ENCODE peak calls at places on chromosomes 11 and 22, in ten cellular contexts. A is Karpas-422, E is OCI-LY7, B is hepatocyte, C is GM23338, I is IMR-90, K is fibroblast of lung, X is PC-3, P is MM.1S, M is HCT116. S is an unnamed sample.

GRCh38 chr11:67507242-67507890 is 596 bp downstream of the CDK2AP2 start:
- DNase-seq in A (peak), E (no peak), B (peak), C (peak), I (peak), K (peak), X (peak), P (peak), M (peak), S (no peak)

GRCh38 chr11:62842171-62842717 is 2.9 kb upstream of the WDR74 start:
- DNase-seq in A (peak), E (peak), B (peak), C (peak), I (no peak), K (peak), X (no peak), P (no peak), M (no peak), S (peak)

GRCh38 chr11:116851631-116852030 is 14.2 kb upstream of the APOA1 start:
- DNase-seq in A (no peak), E (no peak), B (no peak), C (no peak), I (no peak), K (peak), X (no peak), P (no peak), M (no peak), S (peak)

GRCh38 chr22:47006433-47006832 is 244.0 kb downstream of the TBC1D22A start:
- DNase-seq in A (no peak), E (no peak), B (no peak), C (no peak), I (no peak), K (no peak), X (no peak), P (no peak), M (no peak), S (no peak)

GRCh38 chr11:26753738-26754504 is 32.1 kb upstream of the SLC5A12 start:
- DNase-seq in A (peak), E (peak), B (peak), C (peak), I (peak), K (peak), X (peak), P (peak), M (peak), S (peak)

GRCh38 chr22:23376256-23376655 is 195.9 kb downstream of the BCR start:
- DNase-seq in A (peak), E (peak), B (peak), C (peak), I (no peak), K (no peak), X (peak), P (peak), M (peak), S (peak)

GRCh38 chr11:96567193-96567592 is 177.4 kb downstream of the JRKL start:
- DNase-seq in A (no peak), E (no peak), B (no peak), C (peak), I (no peak), K (no peak), X (no peak), P (peak), M (no peak), S (no peak)

GRCh38 chr11:65468874-65469333 is 29.9 kb upstream of the MALAT1 start:
- DNase-seq in A (peak), E (peak), B (peak), C (peak), I (no peak), K (peak), X (peak), P (peak), M (peak), S (peak)

GRCh38 chr11:117597083-117597482 is 199.9 kb downstream of the DSCAML1 start:
- DNase-seq in A (peak), E (peak), B (peak), C (peak), I (peak), K (peak), X (peak), P (peak), M (peak), S (peak)

GRCh38 chr11:107526197-107526596 is 39.3 kb downstream of the ALKBH8 start:
- DNase-seq in A (no peak), E (no peak), B (no peak), C (no peak), I (no peak), K (no peak), X (peak), P (no peak), M (no peak), S (no peak)

GRCh38 chr11:95011376-95011775 is 13.7 kb upstream of the KDM4E start:
- DNase-seq in A (no peak), E (no peak), B (no peak), C (no peak), I (no peak), K (no peak), X (no peak), P (no peak), M (no peak), S (no peak)

GRCh38 chr22:34814260-34814659 is 251.7 kb upstream of the ISX start:
- DNase-seq in A (no peak), E (no peak), B (peak), C (no peak), I (no peak), K (peak), X (no peak), P (no peak), M (no peak), S (no peak)

GRCh38 chr22:47292546-47293320 is 530.3 kb downstream of the TBC1D22A start:
- DNase-seq in A (no peak), E (no peak), B (no peak), C (no peak), I (no peak), K (no peak), X (no peak), P (no peak), M (no peak), S (no peak)

GRCh38 chr22:46964773-46965550 is 202.5 kb downstream of the TBC1D22A start:
- DNase-seq in A (no peak), E (no peak), B (no peak), C (peak), I (no peak), K (no peak), X (no peak), P (no peak), M (no peak), S (no peak)

GRCh38 chr22:20552450-20552894 is 45.1 kb downstream of the MED15 start:
- DNase-seq in A (no peak), E (no peak), B (peak), C (no peak), I (peak), K (no peak), X (no peak), P (no peak), M (no peak), S (no peak)

GRCh38 chr11:125593113-125593761 is 585 bp downstream of the STT3A start:
- DNase-seq in A (no peak), E (no peak), B (peak), C (peak), I (peak), K (peak), X (peak), P (peak), M (peak), S (no peak)

GRCh38 chr22:25139062-25139461 is 60.6 kb upstream of the CRYBB3 start:
- DNase-seq in A (no peak), E (no peak), B (peak), C (no peak), I (no peak), K (no peak), X (no peak), P (no peak), M (no peak), S (no peak)

GRCh38 chr11:65444314-65445051 is 21.9 kb downstream of the NEAT1 start:
- DNase-seq in A (peak), E (no peak), B (no peak), C (no peak), I (peak), K (no peak), X (peak), P (no peak), M (no peak), S (no peak)

GRCh38 chr11:72824811-72825505 is 10.7 kb downstream of the ATG16L2 start:
- DNase-seq in A (no peak), E (no peak), B (no peak), C (no peak), I (no peak), K (no peak), X (no peak), P (peak), M (no peak), S (no peak)

GRCh38 chr22:43643362-43643761 is 168.7 kb downstream of the EFCAB6 start:
- DNase-seq in A (no peak), E (no peak), B (peak), C (no peak), I (no peak), K (no peak), X (no peak), P (no peak), M (no peak), S (no peak)

GRCh38 chr11:131980199-131980598 is 609.8 kb downstream of the NTM start:
- DNase-seq in A (no peak), E (no peak), B (no peak), C (no peak), I (no peak), K (no peak), X (no peak), P (no peak), M (no peak), S (no peak)

GRCh38 chr11:106322111-106322510 is 244.6 kb downstream of the AASDHPPT start:
- DNase-seq in A (no peak), E (no peak), B (no peak), C (no peak), I (no peak), K (no peak), X (no peak), P (no peak), M (no peak), S (no peak)

GRCh38 chr22:30408388-30409101 is 11.7 kb downstream of the SEC14L2 start:
- DNase-seq in A (no peak), E (no peak), B (no peak), C (no peak), I (peak), K (peak), X (peak), P (no peak), M (no peak), S (no peak)

GRCh38 chr22:36397081-36397766 is 9.5 kb upstream of the MYH9 start:
- DNase-seq in A (no peak), E (no peak), B (peak), C (peak), I (peak), K (peak), X (peak), P (no peak), M (no peak), S (no peak)

GRCh38 chr11:112835556-112835955 is 125.7 kb upstream of the NCAM1 start:
- DNase-seq in A (no peak), E (no peak), B (no peak), C (no peak), I (no peak), K (no peak), X (no peak), P (no peak), M (no peak), S (no peak)

GRCh38 chr11:111324277-111324720 is 26.0 kb downstream of the POU2AF3 start:
- DNase-seq in A (no peak), E (no peak), B (no peak), C (no peak), I (peak), K (peak), X (peak), P (no peak), M (no peak), S (no peak)

GRCh38 chr11:119501777-119502405 is 78.9 kb upstream of the THY1 start:
- DNase-seq in A (no peak), E (no peak), B (no peak), C (peak), I (no peak), K (no peak), X (no peak), P (no peak), M (no peak), S (no peak)

GRCh38 chr11:126225266-126225665 is 13.7 kb downstream of the FAM118B start:
- DNase-seq in A (no peak), E (no peak), B (no peak), C (no peak), I (no peak), K (no peak), X (no peak), P (no peak), M (no peak), S (no peak)

GRCh38 chr11:126891556-126892217 is 108.9 kb downstream of the KIRREL3 start:
- DNase-seq in A (no peak), E (no peak), B (no peak), C (no peak), I (no peak), K (peak), X (no peak), P (no peak), M (no peak), S (no peak)

DNA sequence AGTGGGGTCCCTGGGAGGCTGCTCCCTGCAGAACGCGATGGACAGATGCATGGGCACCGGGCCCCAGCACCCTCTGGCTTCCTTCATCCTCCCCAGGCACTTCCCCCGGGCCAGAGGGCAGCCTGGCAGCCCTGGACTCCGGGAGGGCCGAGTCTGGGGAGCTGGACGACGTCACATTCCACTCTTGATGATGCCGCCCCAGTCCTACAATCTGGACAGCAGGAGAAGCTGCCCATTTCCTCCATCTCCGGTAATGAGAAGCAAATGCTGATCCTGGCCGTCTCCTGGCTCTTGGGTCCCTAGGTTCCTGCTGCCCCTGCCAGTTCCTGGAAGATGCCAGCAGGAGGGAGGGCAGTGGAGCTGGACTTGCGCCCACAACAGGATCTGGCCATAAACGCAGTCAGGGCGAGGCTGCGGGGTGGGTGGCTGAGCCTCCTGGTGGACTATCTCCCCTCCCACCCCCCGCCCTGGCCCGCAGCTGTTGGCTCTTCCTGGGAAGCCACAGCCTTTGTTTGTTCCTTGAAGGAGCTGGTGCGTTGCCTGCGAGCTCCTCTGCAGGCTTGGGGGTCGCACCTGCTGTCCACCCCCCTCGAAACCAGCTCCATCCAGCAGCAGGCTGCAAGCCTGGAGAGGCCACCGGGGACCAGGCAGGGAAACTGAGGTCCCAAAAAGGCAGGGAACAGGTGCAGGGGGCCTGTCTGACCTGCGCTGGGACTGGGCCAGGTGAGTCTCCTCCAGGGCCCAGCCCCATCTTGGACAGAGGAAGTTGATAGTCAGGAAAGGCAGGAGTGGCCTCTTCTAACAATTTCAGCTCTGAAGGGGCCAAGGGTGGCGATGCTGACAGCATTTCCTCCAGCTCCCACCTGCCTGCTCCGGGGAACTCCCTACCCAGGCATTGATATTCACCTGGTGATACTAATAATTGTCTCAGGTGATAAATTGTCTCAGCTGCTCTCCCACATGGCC is 17.9 kb upstream of the MUC6 start:
- DNase-seq in A (no peak), E (no peak), B (no peak), C (no peak), I (no peak), K (no peak), X (peak), P (no peak), M (no peak), S (no peak)
- H2AFZ ChIP-seq in A (no peak), E (no peak), B (no peak), C (no peak), I (peak), K (no peak), X (no peak), P (no peak), M (no peak), S (no peak)

GRCh38 chr11:57568330-57568766 is 876 bp upstream of the UBE2L6 start:
- DNase-seq in A (no peak), E (no peak), B (peak), C (peak), I (peak), K (peak), X (peak), P (peak), M (peak), S (peak)
- H2AFZ ChIP-seq in A (peak), E (peak), B (peak), C (peak), I (peak), K (peak), X (peak), P (peak), M (peak), S (peak)

GRCh38 chr22:28243539-28243938 is 324.5 kb upstream of the PITPNB start:
- DNase-seq in A (no peak), E (no peak), B (no peak), C (no peak), I (no peak), K (peak), X (no peak), P (no peak), M (no peak), S (no peak)
- H2AFZ ChIP-seq in A (no peak), E (no peak), B (no peak), C (no peak), I (no peak), K (no peak), X (no peak), P (no peak), M (no peak), S (no peak)

DNA sequence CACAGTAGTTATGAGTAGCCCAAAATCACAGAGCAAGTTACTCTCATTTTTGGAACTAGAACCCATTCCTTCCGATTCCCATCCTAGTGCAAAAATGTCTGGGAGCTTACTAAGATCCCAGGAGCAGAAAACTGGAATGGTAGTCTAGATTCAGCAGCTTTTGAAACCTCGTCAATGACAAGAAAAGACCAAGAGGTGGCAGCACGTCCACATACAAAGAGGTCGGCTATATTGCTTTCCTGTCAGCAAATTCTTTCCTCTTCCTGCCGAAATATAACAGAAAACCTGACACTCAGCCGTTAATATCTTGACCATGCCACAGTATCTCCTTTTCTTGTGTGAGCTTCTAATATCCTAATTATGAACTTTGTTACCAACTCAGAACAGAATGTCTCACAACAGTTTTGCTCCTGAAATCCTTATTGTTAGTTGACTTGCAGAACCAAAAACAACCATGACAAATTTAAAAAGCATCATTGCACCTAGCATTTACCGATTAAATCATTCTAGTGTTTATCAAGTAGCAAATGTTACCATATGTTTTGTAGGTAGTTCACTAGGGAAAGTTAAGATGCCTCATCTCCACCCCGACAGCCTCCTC is 92.8 kb upstream of the OR9G4 start:
- DNase-seq in A (peak), E (peak), B (peak), C (peak), I (peak), K (peak), X (peak), P (peak), M (peak), S (peak)
- H2AFZ ChIP-seq in A (no peak), E (no peak), B (no peak), C (no peak), I (no peak), K (no peak), X (no peak), P (peak), M (no peak), S (no peak)

S was measured in DND-41.